ENCODE peak calls at places on chromosomes 1 and 21, in nine cellular contexts. W, K, Q, A, L, Y, B, J and I are unnamed samples.

GRCh38 chr1:1920608-1921458 is 1.8 kb upstream of the TMEM52 start:
- DNase-seq in W (peak), K (peak), Q (no peak), A (no peak), L (no peak), Y (no peak), B (no peak), J (peak), I (no peak)

GRCh38 chr21:45819478-45820170 is 161.9 kb upstream of the COL6A1 start:
- DNase-seq in W (no peak), K (peak), Q (no peak), A (no peak), L (no peak), Y (no peak), B (no peak), J (no peak), I (no peak)

GRCh38 chr1:61450454-61451213 is 274.3 kb downstream of the TM2D1 start:
- DNase-seq in W (no peak), K (no peak), Q (no peak), A (no peak), L (no peak), Y (peak), B (peak), J (no peak), I (no peak)

GRCh38 chr21:25582888-25583287 is 24.4 kb downstream of the MRPL39 start:
- DNase-seq in W (no peak), K (no peak), Q (no peak), A (no peak), L (no peak), Y (no peak), B (no peak), J (no peak), I (no peak)

GRCh38 chr1:82538876-82539275 is 738.1 kb downstream of the ADGRL2 start:
- DNase-seq in W (no peak), K (no peak), Q (no peak), A (peak), L (no peak), Y (no peak), B (no peak), J (no peak), I (no peak)

GRCh38 chr1:76425843-76426145 is 351.2 kb downstream of the ST6GALNAC3 start:
- DNase-seq in W (no peak), K (no peak), Q (no peak), A (no peak), L (no peak), Y (peak), B (peak), J (no peak), I (no peak)

GRCh38 chr1:31694069-31694909 is 9.5 kb downstream of the COL16A1 start:
- DNase-seq in W (no peak), K (no peak), Q (no peak), A (no peak), L (no peak), Y (no peak), B (no peak), J (no peak), I (no peak)

GRCh38 chr1:4838231-4838630 is 183.8 kb downstream of the AJAP1 start:
- DNase-seq in W (no peak), K (no peak), Q (no peak), A (no peak), L (no peak), Y (no peak), B (peak), J (no peak), I (no peak)

DNA sequence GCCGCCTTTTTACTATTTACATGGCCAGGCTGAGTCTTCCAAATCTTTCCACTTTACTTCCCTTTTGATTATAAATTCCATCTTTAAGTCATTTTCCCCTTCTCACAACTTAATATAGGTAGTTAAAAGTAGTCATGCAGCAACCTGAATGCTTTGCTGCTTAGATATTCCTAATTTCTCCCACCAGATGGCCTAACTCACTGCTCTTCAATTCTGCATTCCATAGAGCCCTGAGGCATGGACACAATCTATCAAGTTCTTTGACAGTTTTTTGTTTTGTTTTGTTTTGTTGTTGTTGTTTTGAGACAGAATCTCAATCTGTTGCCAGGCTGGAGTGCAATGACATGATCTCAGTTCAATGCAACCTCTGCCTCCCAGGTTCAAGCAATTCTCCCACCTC is 21.7 kb upstream of the FAAH start:
- DNase-seq in W (no peak), K (no peak), Q (no peak), A (no peak), L (no peak), Y (no peak), B (no peak), J (no peak), I (no peak)
- TF ChIP-seq CTCF in W (peak), K (no peak), Q (no peak), A (no peak), L (no peak), Y (no peak), B (no peak), J (no peak), I (no peak)

GRCh38 chr1:190479028-190479427 is 1.4 kb upstream of the BRINP3 start:
- DNase-seq in W (no peak), K (no peak), Q (no peak), A (no peak), L (no peak), Y (no peak), B (no peak), J (no peak), I (no peak)
- TF ChIP-seq CTCF in W (no peak), K (no peak), Q (no peak), A (no peak), L (no peak), Y (no peak), B (no peak), J (no peak), I (no peak)

GRCh38 chr1:64163972-64164371 is 39.5 kb upstream of the UBE2U start:
- DNase-seq in W (peak), K (no peak), Q (no peak), A (no peak), L (no peak), Y (peak), B (peak), J (no peak), I (no peak)
- TF ChIP-seq CTCF in W (peak), K (peak), Q (no peak), A (peak), L (peak), Y (peak), B (peak), J (peak), I (no peak)

GRCh38 chr1:224170748-224171478 is 12.1 kb upstream of the DEGS1 start:
- DNase-seq in W (peak), K (no peak), Q (peak), A (no peak), L (no peak), Y (peak), B (no peak), J (peak), I (peak)
- TF ChIP-seq CTCF in W (peak), K (peak), Q (peak), A (peak), L (peak), Y (peak), B (no peak), J (peak), I (peak)

GRCh38 chr1:217721692-217722091 is 90.5 kb downstream of the SPATA17 start:
- DNase-seq in W (no peak), K (no peak), Q (no peak), A (no peak), L (no peak), Y (peak), B (no peak), J (no peak), I (no peak)

GRCh38 chr1:217717959-217718358 is 86.8 kb downstream of the SPATA17 start:
- DNase-seq in W (no peak), K (no peak), Q (no peak), A (no peak), L (no peak), Y (no peak), B (no peak), J (no peak), I (no peak)

GRCh38 chr1:217713223-217713622 is 82.1 kb downstream of the SPATA17 start:
- DNase-seq in W (no peak), K (no peak), Q (no peak), A (no peak), L (no peak), Y (peak), B (peak), J (no peak), I (no peak)

GRCh38 chr1:217718873-217719272 is 87.7 kb downstream of the SPATA17 start:
- DNase-seq in W (no peak), K (no peak), Q (no peak), A (no peak), L (no peak), Y (peak), B (no peak), J (no peak), I (no peak)
- TF ChIP-seq CTCF in W (peak), K (no peak), Q (no peak), A (no peak), L (peak), Y (peak), B (no peak), J (peak), I (no peak)

GRCh38 chr1:162677607-162678371 is 45.5 kb downstream of the DDR2 start:
- DNase-seq in W (no peak), K (no peak), Q (no peak), A (no peak), L (no peak), Y (no peak), B (no peak), J (no peak), I (no peak)
- TF ChIP-seq CTCF in W (no peak), K (peak), Q (no peak), A (no peak), L (no peak), Y (no peak), B (no peak), J (peak), I (no peak)